ENCODE peak calls at places on chromosomes 12 and 14, in four cellular contexts. U is K562, B is GM12878, T is HL-60. L is an unnamed sample.

GRCh38 chr12:38949363-38949762 is 44.0 kb upstream of the CPNE8 start:
- DNase-seq in U (no peak), T (no peak), B (no peak), L (no peak)

GRCh38 chr14:100773331-100774163 is 46.9 kb downstream of the DLK1 start:
- DNase-seq in U (no peak), B (no peak), T (no peak), L (no peak)

GRCh38 chr12:12818693-12819092 is 5.5 kb downstream of the DDX47 start:
- DNase-seq in B (no peak), U (no peak), T (no peak), L (no peak)

GRCh38 chr14:23434488-23435219 is 806 bp downstream of the MYH7 start:
- DNase-seq in T (no peak), U (no peak), B (no peak), L (no peak)

GRCh38 chr14:85466678-85467077 is 63.3 kb upstream of the FLRT2 start:
- DNase-seq in T (no peak), U (no peak), B (no peak), L (no peak)

GRCh38 chr12:101480849-101481248 is 5.7 kb downstream of the SPIC start:
- DNase-seq in T (no peak), U (no peak), B (no peak), L (no peak)

GRCh38 chr12:115375188-115375991 is 691.4 kb upstream of the TBX3 start:
- DNase-seq in U (no peak), T (no peak), B (peak), L (peak)

GRCh38 chr12:54379401-54380201 is 4.9 kb downstream of the ZNF385A start:
- DNase-seq in T (peak), B (no peak), U (peak), L (peak)

GRCh38 chr12:51589060-51589459 is 2.0 kb upstream of the SCN8A start:
- DNase-seq in T (no peak), B (no peak), U (no peak), L (no peak)

GRCh38 chr12:14903386-14904098 is 17.9 kb upstream of the MGP start:
- DNase-seq in U (no peak), T (no peak), B (no peak), L (no peak)

GRCh38 chr14:32469388-32470160 is 140.5 kb downstream of the AKAP6 start:
- DNase-seq in B (no peak), U (peak), T (no peak), L (no peak)

GRCh38 chr14:57031474-57031873 is 221.2 kb upstream of the OTX2 start:
- DNase-seq in T (no peak), U (no peak), B (no peak), L (no peak)

GRCh38 chr12:42705863-42706262 is 116.3 kb upstream of the PRICKLE1 start:
- DNase-seq in T (no peak), B (no peak), U (no peak), L (no peak)

GRCh38 chr14:71482701-71483100 is 449.5 kb upstream of the RGS6 start:
- DNase-seq in U (no peak), B (no peak), T (no peak), L (no peak)

GRCh38 chr14:103516426-103517171 is 6.0 kb downstream of the CKB start:
- DNase-seq in T (no peak), U (no peak), B (no peak), L (no peak)

GRCh38 chr12:49331360-49332222 is 5.4 kb downstream of the C1QL4 start:
- DNase-seq in U (peak), B (no peak), T (peak), L (no peak)

GRCh38 chr14:90941705-90942104 is 118.7 kb downstream of the RPS6KA5 start:
- DNase-seq in T (no peak), U (no peak), B (no peak), L (no peak)

GRCh38 chr12:132189378-132190011 is 45.2 kb downstream of the NOC4L start:
- DNase-seq in T (peak), U (peak), B (peak), L (peak)

GRCh38 chr12:34393086-34393820 is 371.0 kb downstream of the ALG10 start:
- DNase-seq in T (no peak), B (no peak), U (no peak), L (no peak)

GRCh38 chr12:34394211-34395055 is 372.1 kb downstream of the ALG10 start:
- DNase-seq in B (no peak), U (no peak), T (no peak), L (no peak)

GRCh38 chr12:34395056-34396005 is 373.0 kb downstream of the ALG10 start:
- DNase-seq in B (no peak), T (no peak), U (no peak), L (no peak)

GRCh38 chr12:34392741-34393085 is 370.4 kb downstream of the ALG10 start:
- DNase-seq in U (no peak), B (no peak), T (no peak), L (no peak)

GRCh38 chr12:34393821-34394150 is 371.5 kb downstream of the ALG10 start:
- DNase-seq in B (no peak), T (no peak), U (no peak), L (no peak)
- TF ChIP-seq SPI1 in B (no peak), T (no peak), U (no peak), L (no peak)

GRCh38 chr14:89308232-89308959 is 108.6 kb downstream of the FOXN3 start:
- DNase-seq in B (no peak), T (peak), U (no peak), L (no peak)
- TF ChIP-seq SPI1 in B (no peak), T (no peak), U (no peak), L (peak)

DNA sequence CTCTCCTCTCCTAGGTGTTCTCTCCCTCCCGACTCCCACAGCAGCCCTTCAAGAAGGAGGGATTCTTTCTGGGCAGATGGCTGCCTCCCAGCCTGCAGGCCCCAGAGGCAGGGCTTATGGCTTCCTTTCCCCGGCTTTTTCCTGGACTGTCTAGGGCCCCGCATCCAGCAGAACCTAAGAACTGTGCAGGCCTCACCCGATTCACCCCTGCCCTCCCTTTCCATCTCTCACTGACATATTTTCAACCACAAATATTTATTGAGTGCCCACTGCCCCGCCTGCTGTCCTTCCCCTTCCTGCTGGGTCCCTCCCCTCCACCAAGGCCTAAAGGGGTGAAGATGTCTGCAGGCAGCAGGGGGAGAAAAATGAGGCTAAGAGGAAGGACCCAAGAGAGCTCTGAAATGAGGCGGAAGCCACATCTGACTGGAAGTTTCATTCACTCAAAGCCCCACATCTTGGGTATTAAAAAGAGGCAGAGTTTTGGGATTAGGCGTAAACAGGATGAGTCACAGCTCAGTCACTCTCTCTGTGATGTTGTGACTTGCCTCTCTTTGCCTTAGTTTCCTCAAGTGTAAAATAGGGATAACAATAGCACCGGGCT is 2.9 kb downstream of the SCNN1A start:
- DNase-seq in B (no peak), T (peak), U (no peak), L (no peak)
- TF ChIP-seq SPI1 in B (no peak), T (no peak), U (no peak), L (no peak)

GRCh38 chr14:75279739-75280447 is 1.3 kb downstream of the FOS start:
- DNase-seq in T (no peak), U (no peak), B (no peak), L (no peak)
- TF ChIP-seq SPI1 in T (no peak), U (no peak), B (no peak), L (no peak)

DNA sequence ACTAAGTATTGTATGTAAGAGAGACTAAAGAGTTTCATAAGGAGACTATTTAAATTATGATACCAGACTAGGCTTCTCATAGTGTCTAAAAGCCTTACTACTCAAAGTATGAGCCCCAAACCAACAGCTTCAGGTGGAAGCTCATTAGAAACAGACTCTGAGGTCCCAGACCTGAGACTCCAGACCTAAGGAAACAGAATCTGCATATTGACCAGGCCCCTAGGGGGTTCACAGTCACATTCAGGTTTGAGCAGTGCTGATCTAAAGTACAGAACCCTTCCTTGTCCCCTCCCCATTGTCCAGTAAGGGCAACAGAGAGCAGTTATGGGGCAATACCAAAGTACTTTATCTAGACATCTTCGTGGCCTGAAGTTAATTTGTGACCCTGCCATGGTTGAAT is 87.7 kb downstream of the SSPN start:
- DNase-seq in T (no peak), U (no peak), B (no peak), L (no peak)
- TF ChIP-seq SPI1 in T (no peak), U (no peak), B (no peak), L (no peak)

DNA sequence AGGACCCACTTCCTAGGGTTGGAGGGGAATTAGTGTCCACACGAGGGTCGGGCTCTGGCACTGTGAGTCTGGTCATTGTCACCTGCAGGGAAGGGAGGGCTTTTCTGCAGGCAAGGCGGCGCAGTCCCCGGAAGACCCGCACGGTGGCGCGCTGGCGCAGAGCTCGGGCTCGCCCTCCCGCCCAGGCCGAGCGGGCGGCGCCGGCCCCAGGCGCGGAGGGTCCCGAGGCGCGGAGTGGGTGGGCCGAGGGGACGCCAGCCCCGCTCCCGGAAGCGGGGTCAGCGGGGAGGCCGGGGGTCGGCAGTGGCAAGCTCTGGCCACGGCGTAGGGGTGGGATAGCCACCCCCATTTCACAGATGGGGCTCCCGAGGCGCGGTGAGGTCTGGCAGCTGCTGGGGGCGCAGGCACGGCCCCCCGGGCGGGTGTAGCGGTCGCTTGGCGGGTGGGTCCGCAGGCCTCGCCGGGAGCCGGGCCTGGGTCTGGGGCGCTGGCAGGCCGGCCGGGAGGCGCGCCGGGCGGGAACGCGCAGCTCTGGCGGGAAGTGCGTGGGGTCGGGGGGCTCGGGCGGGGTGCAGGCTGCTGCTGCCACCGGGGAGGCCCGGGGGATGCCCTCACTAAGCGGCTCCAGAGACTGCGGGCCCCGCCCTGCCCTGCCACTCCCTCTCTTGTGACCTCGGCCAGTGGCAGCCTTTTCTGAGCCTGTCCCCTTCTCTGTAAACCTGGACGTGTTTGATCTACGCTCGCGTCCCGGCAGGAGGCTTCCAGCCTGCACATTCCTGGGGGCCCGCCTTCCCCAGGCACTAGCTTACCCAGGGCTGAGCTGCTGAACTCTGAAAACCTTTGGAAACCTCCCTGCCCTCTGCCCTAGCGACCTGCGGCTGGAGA is 46.1 kb downstream of the CYP46A1 start:
- DNase-seq in T (peak), B (no peak), U (peak), L (peak)
- TF ChIP-seq SPI1 in T (no peak), B (no peak), U (no peak), L (no peak)

GRCh38 chr14:70032447-70032846 is 153.2 kb downstream of the SMOC1 start:
- DNase-seq in B (no peak), U (no peak), T (no peak), L (no peak)
- TF ChIP-seq SPI1 in B (no peak), U (no peak), T (no peak), L (no peak)

GRCh38 chr12:32305163-32305562 is 94.2 kb upstream of the FGD4 start:
- DNase-seq in U (peak), B (no peak), T (peak), L (no peak)
- TF ChIP-seq SPI1 in U (no peak), B (no peak), T (no peak), L (no peak)

GRCh38 chr14:61342486-61342885 is 21.1 kb downstream of the PRKCH start:
- DNase-seq in T (no peak), U (no peak), B (peak), L (no peak)
- TF ChIP-seq SPI1 in T (no peak), U (no peak), B (no peak), L (no peak)

DNA sequence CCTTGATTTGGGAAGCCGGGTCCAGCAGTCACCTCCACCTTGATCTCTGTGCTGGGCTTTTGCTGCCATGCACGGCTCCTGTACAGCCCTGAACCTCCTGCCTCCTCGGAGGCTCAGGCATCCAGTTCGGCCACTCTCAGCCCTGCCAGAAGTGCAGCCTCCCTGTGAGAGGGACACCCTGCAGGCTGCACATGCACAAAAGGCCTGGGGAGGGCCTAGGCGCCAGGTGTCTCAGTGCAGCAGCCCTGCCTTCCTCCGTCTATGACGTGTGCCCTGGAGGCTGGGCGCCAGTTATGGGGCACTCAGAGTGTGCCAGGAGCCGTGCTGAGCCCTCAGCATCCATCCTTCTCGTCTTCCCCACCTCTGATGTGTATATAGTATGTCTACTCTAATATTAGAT is 100.9 kb downstream of the B4GALNT3 start:
- DNase-seq in U (no peak), T (no peak), B (no peak), L (no peak)
- TF ChIP-seq SPI1 in U (no peak), T (no peak), B (no peak), L (no peak)